ENCODE peak calls at places on chromosomes 1 and 21, in eight cellular contexts. One of them, this sample, is unnamed.

GRCh38 chr1:37765937-37766664 is 1.2 kb upstream of the EPHA10 start:
- DNase-seq in activated B cell treated with CpG ODN at 0.5 μM for 24 hours: no peak
- DNase-seq in GM23248: peak
- DNase-seq in tibial artery: no peak
- DNase-seq in neural progenitor cell: peak
- DNase-seq in right cardiac atrium: no peak
- DNase-seq in HepG2: no peak
- DNase-seq in neural crest cell: no peak
- DNase-seq in this sample: peak

GRCh38 chr1:229596961-229597699 is 28.8 kb downstream of the TAF5L start:
- DNase-seq in activated B cell treated with CpG ODN at 0.5 μM for 24 hours: no peak
- DNase-seq in GM23248: peak
- DNase-seq in tibial artery: peak
- DNase-seq in neural progenitor cell: no peak
- DNase-seq in right cardiac atrium: peak
- DNase-seq in HepG2: no peak
- DNase-seq in neural crest cell: no peak
- DNase-seq in this sample: no peak

GRCh38 chr1:65799601-65800000 is 6.9 kb downstream of the PDE4B start:
- DNase-seq in activated B cell treated with CpG ODN at 0.5 μM for 24 hours: no peak
- DNase-seq in GM23248: no peak
- DNase-seq in tibial artery: no peak
- DNase-seq in neural progenitor cell: no peak
- DNase-seq in right cardiac atrium: no peak
- DNase-seq in HepG2: no peak
- DNase-seq in neural crest cell: no peak
- DNase-seq in this sample: no peak

GRCh38 chr21:42315296-42315891 is at the start of gene TFF3:
- DNase-seq in activated B cell treated with CpG ODN at 0.5 μM for 24 hours: no peak
- DNase-seq in GM23248: no peak
- DNase-seq in tibial artery: no peak
- DNase-seq in neural progenitor cell: peak
- DNase-seq in right cardiac atrium: no peak
- DNase-seq in HepG2: peak
- DNase-seq in neural crest cell: no peak
- DNase-seq in this sample: no peak

GRCh38 chr1:215476541-215476940 is 90.6 kb upstream of the KCTD3 start:
- DNase-seq in activated B cell treated with CpG ODN at 0.5 μM for 24 hours: no peak
- DNase-seq in GM23248: peak
- DNase-seq in tibial artery: no peak
- DNase-seq in neural progenitor cell: no peak
- DNase-seq in right cardiac atrium: no peak
- DNase-seq in HepG2: no peak
- DNase-seq in neural crest cell: no peak
- DNase-seq in this sample: no peak

GRCh38 chr1:33036051-33036525 is 595 bp downstream of the AK2 start:
- DNase-seq in activated B cell treated with CpG ODN at 0.5 μM for 24 hours: no peak
- DNase-seq in GM23248: peak
- DNase-seq in tibial artery: no peak
- DNase-seq in neural progenitor cell: peak
- DNase-seq in right cardiac atrium: no peak
- DNase-seq in HepG2: peak
- DNase-seq in neural crest cell: no peak
- DNase-seq in this sample: no peak

GRCh38 chr1:112522621-112523020 is 13.9 kb downstream of the WNT2B start:
- DNase-seq in activated B cell treated with CpG ODN at 0.5 μM for 24 hours: no peak
- DNase-seq in GM23248: peak
- DNase-seq in tibial artery: no peak
- DNase-seq in neural progenitor cell: no peak
- DNase-seq in right cardiac atrium: no peak
- DNase-seq in HepG2: no peak
- DNase-seq in neural crest cell: no peak
- DNase-seq in this sample: no peak

GRCh38 chr1:83769594-83770321 is 229.2 kb downstream of the TTLL7 start:
- DNase-seq in activated B cell treated with CpG ODN at 0.5 μM for 24 hours: no peak
- DNase-seq in GM23248: no peak
- DNase-seq in tibial artery: no peak
- DNase-seq in neural progenitor cell: no peak
- DNase-seq in right cardiac atrium: no peak
- DNase-seq in HepG2: no peak
- DNase-seq in neural crest cell: no peak
- DNase-seq in this sample: no peak

GRCh38 chr1:175172503-175172902 is 20.1 kb downstream of the KIAA0040 start:
- DNase-seq in activated B cell treated with CpG ODN at 0.5 μM for 24 hours: no peak
- DNase-seq in GM23248: no peak
- DNase-seq in tibial artery: no peak
- DNase-seq in neural progenitor cell: no peak
- DNase-seq in right cardiac atrium: no peak
- DNase-seq in HepG2: no peak
- DNase-seq in neural crest cell: no peak
- DNase-seq in this sample: no peak

GRCh38 chr1:156616463-156616862 is 2.8 kb upstream of the HAPLN2 start:
- DNase-seq in activated B cell treated with CpG ODN at 0.5 μM for 24 hours: no peak
- DNase-seq in GM23248: peak
- DNase-seq in tibial artery: peak
- DNase-seq in neural progenitor cell: no peak
- DNase-seq in right cardiac atrium: peak
- DNase-seq in HepG2: peak
- DNase-seq in neural crest cell: peak
- DNase-seq in this sample: no peak

This sample was measured in stimulated activated naive B cell treated with anti-CD40 and anti-IgM and Interleukin-4, amounts not matched to agents 10 μg/mL and 1 μg/mL and 100 μg/mL, for 72 hours.